ENCODE peak calls at places on chromosome 15, in seven cellular contexts. A is NCI-H774; G is hepatic stellate cell; L is cardiac fibroblast; W is naive thymus-derived CD8-positive, alpha-beta T cell; F is cardiac muscle cell; X is A549. H is an unnamed sample.

GRCh38 chr15:80721476-80721875 is 26.4 kb downstream of the ABHD17C start:
- DNase-seq in L (no peak), A (no peak), G (no peak), F (no peak), X (no peak), W (no peak), H (no peak)

GRCh38 chr15:51379390-51379789 is 37.9 kb downstream of the GLDN start:
- DNase-seq in F (no peak), A (no peak), X (no peak), L (no peak), G (no peak), W (no peak), H (no peak)

GRCh38 chr15:69854521-69855171 is 243.1 kb downstream of the TLE3 start:
- DNase-seq in F (peak; percentile 95), G (peak; percentile 71), X (peak; percentile 9), W (no peak), L (peak; percentile 65), A (no peak), H (no peak)

GRCh38 chr15:39624806-39625205 is 43.9 kb downstream of the THBS1 start:
- DNase-seq in W (peak; percentile 53), L (peak; percentile 92), F (peak; percentile 93), X (no peak), G (peak; percentile 50), A (no peak), H (peak; percentile 87)

GRCh38 chr15:51117270-51117669 is 22.6 kb upstream of the TNFAIP8L3 start:
- DNase-seq in F (no peak), A (no peak), G (no peak), W (no peak), L (peak; percentile 53), X (no peak), H (peak; percentile 28)

GRCh38 chr15:77986891-77987764 is 90.4 kb downstream of the TBC1D2B start:
- DNase-seq in A (no peak), G (no peak), L (no peak), X (no peak), W (no peak), F (no peak), H (no peak)

GRCh38 chr15:57510647-57511046 is 81.1 kb upstream of the MYZAP start:
- DNase-seq in F (peak; percentile 97), W (no peak), A (peak; percentile 78), L (peak; percentile 84), X (no peak), G (no peak), H (no peak)

GRCh38 chr15:75646112-75646943 is 1.4 kb upstream of the SNX33 start:
- DNase-seq in F (no peak), X (no peak), A (no peak), L (no peak), G (no peak), W (no peak), H (no peak)

GRCh38 chr15:74863239-74864056 is 9.7 kb downstream of the SCAMP2 start:
- DNase-seq in W (no peak), A (no peak), X (no peak), G (no peak), L (peak; percentile 40), F (no peak), H (peak; percentile 63)

GRCh38 chr15:64356443-64357040 is 569 bp upstream of the CSNK1G1 start:
- DNase-seq in L (peak; percentile 96), F (peak; percentile 96), W (no peak), A (peak; percentile 40), G (peak; percentile 70), X (peak; percentile 90), H (no peak)

GRCh38 chr15:85282504-85283115 is 97.8 kb upstream of the AKAP13 start:
- DNase-seq in F (peak; percentile 17), W (no peak), G (peak; percentile 21), X (no peak), L (peak; percentile 57), A (no peak), H (peak; percentile 70)

GRCh38 chr15:93173369-93173768 is 84.4 kb upstream of the RGMA start:
- DNase-seq in L (peak; percentile 63), A (no peak), W (no peak), X (peak; percentile 27), G (no peak), F (peak; percentile 49), H (peak; percentile 87)

GRCh38 chr15:82314769-82315518 is 34.3 kb downstream of the GOLGA6L10 start:
- DNase-seq in F (no peak), G (no peak), W (no peak), L (no peak), A (no peak), X (no peak), H (no peak)

GRCh38 chr15:61613729-61614128 is 384.6 kb upstream of the RORA start:
- DNase-seq in W (no peak), G (no peak), X (no peak), L (peak; percentile 2), A (no peak), F (peak; percentile 2), H (peak; percentile 3)

GRCh38 chr15:90931737-90932659 is at the start of gene HDDC3:
- DNase-seq in X (peak; percentile 94), A (peak; percentile 81), G (peak; percentile 97), W (peak; percentile 93), L (peak; percentile 84), F (peak; percentile 88), H (peak; percentile 93)

GRCh38 chr15:74144153-74144775 is 13.9 kb downstream of the ISLR2 start:
- DNase-seq in X (peak; percentile 68), L (no peak), W (no peak), F (no peak), G (no peak), A (no peak), H (peak; percentile 45)

GRCh38 chr15:43249699-43250203 is 17.0 kb downstream of the TGM5 start:
- DNase-seq in W (no peak), F (peak; percentile 75), X (no peak), L (peak; percentile 80), G (peak; percentile 88), A (no peak), H (peak; percentile 52)

GRCh38 chr15:57319226-57319918 is 56.9 kb upstream of the CGNL1 start:
- DNase-seq in F (no peak), A (no peak), L (no peak), X (no peak), W (no peak), G (no peak), H (no peak)

H was measured in MCF 10A.